ENCODE peak calls at places on chromosomes 1 and 21, in nine cellular contexts. X is naive thymus-derived CD4-positive, alpha-beta T cell; R is stimulated activated CD4-positive, alpha-beta T cell treated with anti-CD3 and anti-CD28 coated beads, Interleukin-2, amount 100 ng/mL, for 48 hours; C is HEK293T; O is Ammon's horn; S is endothelial cell; W is LoVo; J is SHP77; F is NB4. Y is an unnamed sample.

GRCh38 chr1:97904528-97904927 is 16.3 kb downstream of the DPYD start:
- DNase-seq in X (no peak), R (no peak), C (no peak), O (no peak), S (no peak), W (no peak), J (no peak), F (peak), Y (peak)

GRCh38 chr21:37793660-37794059 is 122.6 kb downstream of the KCNJ6 start:
- DNase-seq in X (no peak), R (no peak), C (no peak), O (no peak), S (no peak), W (no peak), J (no peak), F (no peak), Y (no peak)

GRCh38 chr1:7482077-7482476 is 289.0 kb upstream of the VAMP3 start:
- DNase-seq in X (no peak), R (no peak), C (no peak), O (no peak), S (no peak), W (no peak), J (no peak), F (no peak), Y (no peak)

GRCh38 chr1:103247517-103247916 is 139.2 kb upstream of the COL11A1 start:
- DNase-seq in X (no peak), R (no peak), C (no peak), O (no peak), S (no peak), W (no peak), J (no peak), F (no peak), Y (no peak)

GRCh38 chr1:21355956-21356355 is 65.7 kb upstream of the ECE1 start:
- DNase-seq in X (no peak), R (no peak), C (no peak), O (no peak), S (no peak), W (peak), J (no peak), F (no peak), Y (no peak)

GRCh38 chr1:17108786-17109185 is 10.5 kb downstream of the PADI2 start:
- DNase-seq in X (no peak), R (no peak), C (no peak), O (no peak), S (no peak), W (no peak), J (no peak), F (no peak), Y (no peak)

GRCh38 chr1:87279966-87280535 is 48.6 kb upstream of the LMO4 start:
- DNase-seq in X (no peak), R (no peak), C (no peak), O (no peak), S (no peak), W (no peak), J (peak), F (peak), Y (peak)

GRCh38 chr1:113147073-113147625 is 74.2 kb downstream of the LRIG2 start:
- DNase-seq in X (no peak), R (no peak), C (no peak), O (no peak), S (no peak), W (no peak), J (no peak), F (no peak), Y (no peak)

GRCh38 chr1:198908995-198909394 is 270.2 kb downstream of the PTPRC start:
- DNase-seq in X (no peak), R (no peak), C (no peak), O (no peak), S (no peak), W (no peak), J (no peak), F (no peak), Y (no peak)